ENCODE peak calls at places on chromosomes 12 and 14, in ten cellular contexts. M is glutamatergic neuron, V is fibroblast of pulmonary artery, A is astrocyte of the spinal cord, R is transverse colon, D is foreskin fibroblast, K is psoas muscle, P is fibroblast of mammary gland, B is ovary, N is prostate gland. Y is an unnamed sample.

GRCh38 chr14:100875861-100876590 is 27.5 kb downstream of the RTL1 start:
- DNase-seq in K (no peak), A (no peak), P (no peak), M (no peak), N (no peak), V (no peak), R (no peak), D (no peak), B (peak), Y (no peak)

GRCh38 chr12:14260011-14260993 is 105.2 kb upstream of the ATF7IP start:
- DNase-seq in M (peak), R (peak), P (peak), N (peak), K (peak), B (peak), A (peak), D (peak), V (peak), Y (no peak)

GRCh38 chr12:3743803-3744202 is 9.1 kb downstream of the CRACR2A start:
- DNase-seq in D (peak), N (peak), P (peak), K (no peak), B (no peak), V (peak), A (peak), M (no peak), R (no peak), Y (peak)

GRCh38 chr14:59631237-59631636 is 54.6 kb upstream of the CCDC175 start:
- DNase-seq in A (no peak), M (peak), B (no peak), P (peak), R (no peak), V (peak), N (no peak), K (no peak), D (peak), Y (peak)

GRCh38 chr14:65834051-65834450 is 421.5 kb downstream of the FUT8 start:
- DNase-seq in K (no peak), M (no peak), D (no peak), B (no peak), A (no peak), R (no peak), N (no peak), V (no peak), P (no peak), Y (no peak)

GRCh38 chr12:96861656-96862055 is 45.4 kb upstream of the NEDD1 start:
- DNase-seq in M (no peak), V (no peak), D (peak), R (no peak), A (peak), N (no peak), P (peak), B (no peak), K (no peak), Y (no peak)

GRCh38 chr14:67975429-67975828 is 155.8 kb downstream of the RAD51B start:
- DNase-seq in R (no peak), K (no peak), D (no peak), M (no peak), B (no peak), A (no peak), P (no peak), N (no peak), V (no peak), Y (no peak)

GRCh38 chr12:121128908-121129704 is 3.6 kb upstream of the P2RX7 start:
- DNase-seq in N (peak), P (peak), K (peak), V (peak), B (peak), M (no peak), D (peak), A (peak), R (peak), Y (peak)

GRCh38 chr14:58650857-58651256 is 13.1 kb downstream of the DACT1 start:
- DNase-seq in K (no peak), R (no peak), N (no peak), P (no peak), V (no peak), D (peak), A (no peak), B (no peak), M (no peak), Y (no peak)

GRCh38 chr12:91766454-91766853 is 379.2 kb downstream of the BTG1 start:
- DNase-seq in D (peak), P (no peak), R (no peak), V (no peak), N (no peak), B (no peak), M (no peak), K (no peak), A (no peak), Y (no peak)

GRCh38 chr14:76267322-76268012 is 108.5 kb upstream of the ESRRB start:
- DNase-seq in P (peak), D (peak), M (peak), K (peak), N (peak), V (peak), B (peak), R (peak), A (peak), Y (peak)

GRCh38 chr14:64213079-64213478 is 81.1 kb downstream of the ESR2 start:
- DNase-seq in N (no peak), M (no peak), A (no peak), P (no peak), D (no peak), K (no peak), V (no peak), B (no peak), R (no peak), Y (no peak)

GRCh38 chr12:7129647-7130536 is at the start of gene CLSTN3:
- DNase-seq in A (peak), B (peak), M (peak), V (peak), R (peak), P (peak), K (peak), N (peak), D (peak), Y (peak)

GRCh38 chr12:120367252-120367923 is 1.6 kb downstream of the MSI1 start:
- DNase-seq in N (no peak), B (no peak), A (no peak), P (no peak), M (peak), K (no peak), V (no peak), D (peak), R (peak), Y (peak)

GRCh38 chr12:104825408-104825807 is 132.7 kb downstream of the SLC41A2 start:
- DNase-seq in K (no peak), R (no peak), D (peak), V (peak), N (no peak), B (no peak), A (no peak), P (peak), M (no peak), Y (no peak)
- TF ChIP-seq CTCF in K (no peak), R (no peak), D (peak), V (peak), N (no peak), B (no peak), A (peak), P (peak), M (peak), Y (no peak)

DNA sequence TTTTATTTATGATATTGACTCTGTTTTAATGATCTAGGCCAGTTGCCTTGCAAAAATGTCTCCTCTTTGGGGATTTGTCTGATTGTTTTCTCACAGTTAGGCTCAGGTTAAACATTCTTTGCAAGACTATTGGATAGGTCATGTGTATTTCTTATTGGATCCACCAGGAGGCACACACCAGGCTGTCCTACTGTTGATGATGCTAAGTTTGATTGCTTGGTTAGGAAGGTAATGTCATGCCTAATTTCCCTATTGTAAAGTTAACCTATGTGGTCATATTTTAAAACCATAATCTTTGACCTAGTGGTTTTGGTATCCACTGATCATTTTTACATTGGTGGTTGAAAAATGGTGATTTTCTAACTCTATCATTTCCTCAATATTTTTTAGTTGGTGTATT is 137.1 kb downstream of the BRMS1L start:
- DNase-seq in D (no peak), P (peak), A (no peak), B (no peak), K (no peak), N (no peak), M (no peak), V (no peak), R (no peak), Y (no peak)
- TF ChIP-seq CTCF in D (no peak), P (peak), A (no peak), B (no peak), K (no peak), N (no peak), M (peak), V (peak), R (peak), Y (peak)

GRCh38 chr12:11347810-11348209 is 37.6 kb upstream of the PRB4 start:
- DNase-seq in V (no peak), K (no peak), R (no peak), A (no peak), D (no peak), M (no peak), N (no peak), B (no peak), P (no peak), Y (no peak)
- TF ChIP-seq CTCF in V (no peak), K (no peak), R (peak), A (no peak), D (no peak), M (peak), N (no peak), B (no peak), P (peak), Y (peak)

DNA sequence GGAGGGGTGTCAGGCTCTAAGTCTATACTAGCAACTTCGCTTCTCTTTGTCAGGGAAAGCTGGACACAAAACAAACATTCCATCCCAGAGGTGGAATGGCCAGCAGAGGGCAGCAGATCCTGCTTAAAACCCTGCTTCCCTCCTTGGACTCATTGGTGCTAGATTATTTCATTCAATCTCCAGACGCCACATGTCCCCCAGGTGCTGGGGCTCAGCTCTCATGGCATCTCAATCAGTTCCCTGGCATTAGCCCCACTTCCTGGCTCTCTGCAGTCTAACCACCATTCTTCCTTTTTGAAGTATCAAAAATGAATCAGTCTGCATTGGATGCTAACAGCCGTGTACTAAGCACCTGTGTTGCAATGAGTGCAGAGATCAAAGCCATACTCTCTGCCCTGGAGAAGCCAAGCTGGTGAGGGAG is 8.1 kb upstream of the PPP1R1A start:
- DNase-seq in B (peak), M (peak), R (peak), A (peak), D (peak), P (peak), K (peak), N (peak), V (peak), Y (no peak)
- TF ChIP-seq CTCF in B (peak), M (peak), R (peak), A (peak), D (peak), P (peak), K (peak), N (peak), V (peak), Y (peak)

GRCh38 chr14:52271538-52271937 is 4.0 kb downstream of the PTGDR start:
- DNase-seq in N (no peak), P (no peak), M (no peak), D (peak), R (no peak), B (no peak), A (no peak), V (no peak), K (no peak), Y (no peak)

GRCh38 chr14:52269100-52269499 is 1.6 kb downstream of the PTGDR start:
- DNase-seq in P (no peak), A (no peak), R (peak), B (no peak), M (no peak), N (no peak), K (no peak), D (no peak), V (no peak), Y (no peak)

GRCh38 chr14:52275372-52275771 is 7.9 kb downstream of the PTGDR start:
- DNase-seq in D (no peak), A (no peak), B (no peak), R (no peak), P (no peak), K (no peak), V (no peak), N (no peak), M (no peak), Y (no peak)

GRCh38 chr14:52268191-52269061 is 928 bp downstream of the PTGDR start:
- DNase-seq in A (peak), M (peak), K (peak), V (peak), N (no peak), R (no peak), B (no peak), D (peak), P (peak), Y (no peak)

DNA sequence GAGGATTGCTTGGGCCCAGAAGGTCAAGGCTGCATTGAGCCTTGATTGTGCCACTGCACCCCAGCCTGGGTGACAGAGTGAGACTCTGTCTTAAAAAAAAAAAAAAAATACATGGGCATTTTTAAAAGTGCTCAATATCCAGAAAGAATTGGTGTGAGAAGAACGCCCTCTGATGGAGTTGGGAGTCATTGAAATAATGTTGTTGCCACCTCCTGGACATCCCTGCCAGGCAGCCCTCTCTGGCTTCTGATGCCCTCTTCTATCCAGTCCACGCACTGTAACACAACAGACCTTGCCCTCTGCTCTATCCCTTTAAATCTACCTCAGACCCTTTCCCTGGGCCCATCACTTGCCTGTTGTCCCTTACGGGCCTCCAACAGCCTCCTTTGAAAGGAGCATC is 4.9 kb downstream of the PTGDR start:
- DNase-seq in R (peak), K (no peak), V (peak), B (no peak), P (peak), M (no peak), A (peak), D (peak), N (no peak), Y (peak)
- TF ChIP-seq CTCF in R (peak), K (no peak), V (peak), B (no peak), P (peak), M (no peak), A (peak), D (peak), N (no peak), Y (peak)

GRCh38 chr14:104724981-104725771 is 1.1 kb downstream of the ADSS1 start:
- DNase-seq in R (peak), A (peak), D (peak), N (no peak), K (peak), B (peak), V (peak), P (peak), M (peak), Y (no peak)
- TF ChIP-seq CTCF in R (no peak), A (peak), D (peak), N (no peak), K (peak), B (no peak), V (peak), P (peak), M (no peak), Y (no peak)

GRCh38 chr12:27524839-27525238 is 833 bp downstream of the PPFIBP1 start:
- DNase-seq in P (peak), M (no peak), R (peak), A (peak), B (no peak), V (peak), D (peak), K (no peak), N (peak), Y (no peak)
- TF ChIP-seq CTCF in P (peak), M (no peak), R (no peak), A (no peak), B (no peak), V (peak), D (no peak), K (no peak), N (peak), Y (no peak)

GRCh38 chr12:60201891-60202290 is 606.1 kb downstream of the SLC16A7 start:
- DNase-seq in N (no peak), M (no peak), V (peak), D (peak), R (no peak), K (no peak), A (peak), B (no peak), P (peak), Y (no peak)

GRCh38 chr12:60209521-60209920 is 613.7 kb downstream of the SLC16A7 start:
- DNase-seq in B (no peak), N (no peak), K (no peak), V (no peak), P (no peak), R (no peak), M (no peak), A (no peak), D (no peak), Y (no peak)

GRCh38 chr12:60210756-60211155 is 614.9 kb downstream of the SLC16A7 start:
- DNase-seq in D (no peak), M (no peak), N (no peak), A (no peak), P (no peak), K (no peak), V (no peak), R (no peak), B (no peak), Y (no peak)

GRCh38 chr12:60209933-60210332 is 614.1 kb downstream of the SLC16A7 start:
- DNase-seq in K (no peak), A (no peak), R (no peak), N (no peak), V (no peak), B (no peak), D (no peak), M (no peak), P (no peak), Y (no peak)

GRCh38 chr12:60205500-60205899 is 609.7 kb downstream of the SLC16A7 start:
- DNase-seq in N (no peak), P (peak), V (peak), A (peak), B (no peak), R (no peak), K (no peak), M (no peak), D (peak), Y (no peak)
- TF ChIP-seq CTCF in N (no peak), P (no peak), V (no peak), A (no peak), B (no peak), R (no peak), K (no peak), M (no peak), D (no peak), Y (no peak)

DNA sequence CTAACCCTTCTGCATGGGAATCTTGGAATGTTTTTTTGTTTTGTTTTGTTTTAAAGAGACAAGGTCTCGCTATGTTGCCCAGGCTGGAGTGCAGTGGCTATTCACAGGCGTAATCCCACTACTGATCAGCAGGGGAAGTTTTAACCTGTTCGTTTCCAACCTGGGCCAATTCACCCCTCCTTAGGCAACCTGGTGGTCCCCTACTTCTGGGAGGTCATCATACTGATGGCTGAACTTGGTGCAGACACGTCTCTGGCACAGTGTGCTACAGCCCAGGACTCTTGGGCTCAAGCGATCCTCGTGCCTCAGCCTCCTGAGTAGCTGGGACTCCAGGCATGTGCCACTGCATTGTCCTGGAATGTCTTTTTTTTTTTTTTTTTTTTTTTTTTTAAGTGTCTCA is 48.9 kb upstream of the ISM2 start:
- DNase-seq in P (no peak), V (no peak), A (no peak), D (no peak), N (no peak), B (no peak), R (no peak), M (no peak), K (no peak), Y (no peak)
- TF ChIP-seq CTCF in P (peak), V (peak), A (no peak), D (no peak), N (no peak), B (no peak), R (no peak), M (peak), K (no peak), Y (no peak)